ENCODE peak calls at places on chromosomes 6 and 20, in five cellular contexts. L, T, S, N and F are unnamed samples.

GRCh38 chr20:15475483-15475882 is 1097.8 kb downstream of the KIF16B start:
- DNase-seq in L (no peak), T (no peak), S (peak; percentile 36), N (peak; percentile 63), F (peak; percentile 36)

GRCh38 chr6:41111017-41111416 is 38.2 kb downstream of the NFYA start:
- DNase-seq in L (no peak), T (no peak), S (no peak), N (no peak), F (no peak)

GRCh38 chr6:54920628-54921027 is 74.1 kb downstream of the FAM83B start:
- DNase-seq in L (no peak), T (no peak), S (no peak), N (no peak), F (no peak)

GRCh38 chr6:38786486-38786885 is 71.4 kb downstream of the DNAH8 start:
- DNase-seq in L (no peak), T (no peak), S (no peak), N (no peak), F (no peak)

GRCh38 chr20:33672426-33673114 is 1.7 kb downstream of the NECAB3 start:
- DNase-seq in L (no peak), T (no peak), S (no peak), N (peak; percentile 5), F (no peak)

GRCh38 chr6:39812853-39813533 is 20.8 kb downstream of the DAAM2 start:
- DNase-seq in L (no peak), T (no peak), S (no peak), N (peak; percentile 76), F (no peak)

GRCh38 chr20:59988141-59988540 is 29.9 kb downstream of the CDH26 start:
- DNase-seq in L (peak; percentile 80), T (peak; percentile 56), S (no peak), N (no peak), F (peak; percentile 73)

GRCh38 chr6:139863964-139864363 is 489.5 kb upstream of the CITED2 start:
- DNase-seq in L (no peak), T (no peak), S (no peak), N (no peak), F (no peak)

GRCh38 chr6:159099311-159099710 is 54.5 kb upstream of the TAGAP start:
- DNase-seq in L (no peak), T (no peak), S (no peak), N (no peak), F (no peak)

GRCh38 chr6:55379486-55379885 is 52.2 kb downstream of the GFRAL start:
- DNase-seq in L (no peak), T (no peak), S (no peak), N (no peak), F (no peak)

GRCh38 chr6:129312865-129313264 is 397.1 kb downstream of the ARHGAP18 start:
- DNase-seq in L (peak; percentile 36), T (peak; percentile 10), S (no peak), N (no peak), F (no peak)

GRCh38 chr6:146546440-146546839 is 2.8 kb downstream of the RAB32 start:
- DNase-seq in L (no peak), T (peak; percentile 69), S (no peak), N (no peak), F (no peak)

GRCh38 chr20:39849171-39849570 is 839.9 kb downstream of the MAFB start:
- DNase-seq in L (no peak), T (no peak), S (no peak), N (no peak), F (no peak)

GRCh38 chr6:155013457-155013876 is 18.4 kb downstream of the TIAM2 start:
- DNase-seq in L (no peak), T (no peak), S (no peak), N (no peak), F (no peak)

DNA sequence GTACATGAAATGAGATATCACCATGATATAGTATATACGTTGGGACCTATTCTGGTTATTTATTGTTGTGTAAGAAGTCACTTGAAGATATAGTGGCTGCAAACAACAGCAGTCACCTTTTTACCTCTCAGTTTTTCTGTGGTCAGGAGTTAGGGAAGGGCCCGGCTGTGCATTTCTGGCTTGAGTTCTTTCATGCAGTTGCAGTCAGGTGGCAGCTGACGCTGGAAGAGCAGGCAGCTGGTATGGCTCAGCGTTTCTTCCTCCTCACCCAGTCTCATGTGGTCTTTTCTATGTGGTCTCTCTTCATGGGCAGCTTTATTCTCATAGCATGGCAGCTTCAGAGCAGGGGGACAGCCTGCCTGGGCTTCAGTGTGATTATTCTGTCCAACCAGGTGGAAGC is 154.4 kb downstream of the PLCB4 start:
- DNase-seq in L (no peak), T (no peak), S (no peak), N (peak; percentile 50), F (no peak)
- H3K9me3 ChIP-seq in L (no peaks in the 10 kb centered on the region), T (no peaks in the 10 kb centered on the region), S (no peaks in the 10 kb centered on the region), N (no peaks in the 10 kb centered on the region), F (no peaks in the 10 kb centered on the region)

DNA sequence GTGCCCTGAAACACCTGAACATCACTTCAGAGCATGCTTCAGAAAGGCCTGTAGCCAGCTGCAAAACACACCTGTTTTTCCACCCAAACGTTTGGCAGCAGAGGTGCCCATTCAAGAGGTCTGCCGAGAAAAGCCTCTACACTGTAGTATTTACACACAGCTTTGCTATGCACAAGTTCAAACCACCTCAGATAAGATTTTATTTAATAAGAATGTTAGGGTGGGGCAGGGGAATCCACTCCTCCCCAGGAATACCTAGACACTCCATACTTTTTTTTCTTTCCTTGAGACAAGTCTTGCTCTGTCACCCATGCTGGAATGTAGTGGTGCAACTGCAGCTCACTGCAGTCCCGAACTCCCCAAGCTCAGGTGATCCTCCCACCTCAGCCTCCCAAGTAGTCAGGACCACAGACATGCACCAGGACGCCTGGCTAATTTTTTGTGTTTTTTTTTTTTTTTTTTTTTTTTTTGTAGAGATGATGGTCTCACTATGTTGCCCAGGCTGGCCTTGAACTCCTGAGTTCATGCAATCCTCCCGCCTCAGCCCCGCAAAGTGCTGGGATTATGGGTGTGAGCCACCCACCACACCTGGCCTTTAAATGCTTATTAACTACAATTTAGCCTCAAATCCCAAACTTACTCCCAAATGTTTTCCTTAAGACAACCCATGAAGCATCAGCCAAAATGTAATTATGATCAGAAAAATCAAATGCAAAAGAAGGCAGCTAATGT is 9.7 kb downstream of the MRPL14 start:
- DNase-seq in L (no peak), T (no peak), S (no peak), N (peak; percentile 36), F (peak; percentile 70)
- H3K27ac ChIP-seq in L (no peak overlapping the region), T (no peak overlapping the region), S (no peak overlapping the region), N (peak overlapping the region; percentile 81), F (peak overlapping the region; percentile 81)

DNA sequence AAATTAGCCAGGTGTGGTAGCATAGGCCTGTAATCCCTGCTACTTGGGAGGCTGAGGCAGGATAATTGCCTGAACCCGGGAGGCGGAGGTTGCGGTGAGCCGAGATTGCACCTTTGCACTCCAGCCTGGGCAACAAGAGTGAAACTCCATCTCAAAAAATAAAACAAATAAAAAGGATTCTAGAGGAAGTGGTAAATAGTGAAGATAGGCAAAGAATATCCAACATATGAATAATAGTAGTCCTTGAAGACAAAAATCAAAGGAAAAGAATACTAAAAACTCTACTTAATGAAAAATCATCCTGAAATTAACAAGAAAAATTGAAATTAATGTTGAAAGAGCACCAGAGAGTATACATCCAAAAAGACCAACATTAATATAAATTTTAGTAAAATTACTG is 67.0 kb upstream of the MRAP2 start:
- DNase-seq in L (no peak), T (no peak), S (no peak), N (no peak), F (no peak)
- H3K9me3 ChIP-seq in L (no peaks in the 10 kb centered on the region), T (peaks cover 12% of the 10 kb centered on the region), S (peaks cover 6% of the 10 kb centered on the region), N (no peaks in the 10 kb centered on the region), F (peaks cover 42% of the 10 kb centered on the region)

DNA sequence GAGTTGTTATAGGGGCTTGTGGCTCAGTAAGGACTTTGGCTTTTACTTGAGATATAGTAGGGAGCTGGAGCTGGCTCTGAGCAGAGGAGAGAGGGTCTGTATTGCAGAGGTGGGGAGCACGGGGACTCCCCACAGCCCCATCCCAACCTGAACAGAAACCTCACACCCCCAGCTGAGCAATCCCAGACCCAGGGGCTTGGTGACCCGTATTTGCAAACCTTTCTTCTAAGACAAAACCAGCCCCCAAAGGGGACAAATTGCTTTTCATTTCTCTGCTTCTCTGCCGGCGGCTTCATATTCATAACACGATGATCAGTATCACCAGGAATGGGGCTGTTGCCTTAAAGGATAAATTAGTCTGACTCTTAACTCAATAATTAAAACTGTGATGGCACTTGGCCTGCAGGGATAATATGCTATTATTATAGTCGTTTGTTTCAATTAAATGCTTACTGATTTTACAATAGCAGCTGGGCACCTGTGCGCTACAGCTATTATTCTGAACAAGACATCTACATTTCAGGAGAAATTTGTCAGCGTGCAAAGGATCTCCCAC is 118.0 kb downstream of the TOX2 start:
- DNase-seq in L (no peak), T (no peak), S (no peak), N (no peak), F (no peak)
- H3K27ac ChIP-seq in L (no peak overlapping the region), T (peak overlapping the region; percentile 28), S (no peak overlapping the region), N (no peak overlapping the region), F (no peak overlapping the region)

GRCh38 chr6:43849844-43850243 is 79.8 kb downstream of the VEGFA start:
- DNase-seq in L (no peak), T (no peak), S (no peak), N (no peak), F (no peak)
- H3K9me3 ChIP-seq in L (no peaks in the 10 kb centered on the region), T (no peaks in the 10 kb centered on the region), S (no peaks in the 10 kb centered on the region), N (no peaks in the 10 kb centered on the region), F (no peaks in the 10 kb centered on the region)

GRCh38 chr6:27616313-27617045 is 143.6 kb upstream of the ZNF184 start:
- DNase-seq in L (no peak), T (no peak), S (no peak), N (no peak), F (no peak)
- H3K27ac ChIP-seq in L (peak overlapping the region; percentile 51), T (peak overlapping the region; percentile 59), S (no peak overlapping the region), N (no peak overlapping the region), F (no peak overlapping the region)

GRCh38 chr6:161333410-161333809 is 59.5 kb upstream of the AGPAT4 start:
- DNase-seq in L (no peak), T (no peak), S (no peak), N (no peak), F (no peak)

DNA sequence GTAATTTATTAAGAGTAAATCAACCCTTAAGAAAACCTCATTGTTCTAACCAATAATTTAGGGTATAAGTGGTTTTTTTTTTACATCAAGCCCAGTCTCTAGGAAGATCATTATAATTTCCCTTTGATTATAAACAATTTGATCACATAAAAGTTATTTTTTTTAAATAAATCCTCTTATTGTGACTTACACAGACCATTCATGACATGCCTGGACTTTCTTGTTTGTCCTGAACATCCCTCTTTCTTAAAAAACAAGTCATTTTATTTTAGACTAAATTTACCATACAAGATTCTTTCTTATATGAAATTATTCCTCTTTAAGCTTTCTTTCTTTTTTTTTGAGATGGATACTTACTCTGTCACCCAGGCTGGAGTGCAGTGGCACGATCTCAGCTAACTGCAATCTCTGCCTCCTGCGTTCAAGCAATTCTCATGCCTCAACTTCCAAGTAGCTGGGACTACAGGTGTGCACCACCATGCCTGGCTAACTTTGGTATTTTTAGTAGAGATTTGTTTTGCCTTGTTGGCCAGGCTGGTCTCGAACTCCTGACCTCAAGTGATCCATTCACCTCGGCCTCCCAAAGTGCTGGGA is 53.6 kb upstream of the AGPAT4 start:
- DNase-seq in L (peak; percentile 26), T (peak; percentile 23), S (no peak), N (no peak), F (no peak)
- H3K9me3 ChIP-seq in L (no peaks in the 10 kb centered on the region), T (peaks cover 4% of the 10 kb centered on the region), S (peaks cover 8% of the 10 kb centered on the region), N (no peaks in the 10 kb centered on the region), F (no peaks in the 10 kb centered on the region)